ENCODE peak calls at places on chromosomes 3 and 15, in six cellular contexts. U, Q, W, Y, D and M are unnamed samples.
A peak's percentile ranks its signal among the peaks of the same experiment; 100 is the strongest.

GRCh38 chr15:46316024-46316423 is 681.2 kb downstream of the SQOR start:
- DNase-seq in U (no peak), Q (no peak), W (no peak), Y (no peak), D (peak; percentile 22), M (no peak)

GRCh38 chr15:52082197-52083036 is 30.2 kb downstream of the BCL2L10 start:
- DNase-seq in U (no peak), Q (no peak), W (no peak), Y (no peak), D (peak; percentile 81), M (no peak)

GRCh38 chr3:135057996-135058395 is 262.9 kb downstream of the EPHB1 start:
- DNase-seq in U (no peak), Q (no peak), W (no peak), Y (no peak), D (no peak), M (no peak)

GRCh38 chr15:44188810-44189209 is 6.3 kb downstream of the FRMD5 start:
- DNase-seq in U (no peak), Q (no peak), W (no peak), Y (no peak), D (no peak), M (no peak)

GRCh38 chr3:183824761-183825379 is 507 bp downstream of the MAP6D1 start:
- DNase-seq in U (no peak), Q (no peak), W (peak; percentile 36), Y (no peak), D (no peak), M (no peak)

GRCh38 chr3:194481103-194481502 is 5.7 kb downstream of the ATP13A3 start:
- DNase-seq in U (no peak), Q (no peak), W (no peak), Y (no peak), D (no peak), M (no peak)

GRCh38 chr15:40984963-40985362 is 31.7 kb downstream of the CHAC1 start:
- DNase-seq in U (no peak), Q (no peak), W (no peak), Y (no peak), D (no peak), M (no peak)

GRCh38 chr3:52839268-52839575 is 4.4 kb upstream of the MUSTN1 start:
- DNase-seq in U (no peak), Q (no peak), W (no peak), Y (no peak), D (no peak), M (no peak)

GRCh38 chr3:107543666-107544065 is 20.9 kb downstream of the BBX start:
- DNase-seq in U (no peak), Q (no peak), W (peak; percentile 4), Y (no peak), D (no peak), M (no peak)

GRCh38 chr3:40181182-40181581 is 128.3 kb upstream of the EIF1B start:
- DNase-seq in U (no peak), Q (no peak), W (no peak), Y (no peak), D (no peak), M (no peak)

GRCh38 chr15:89406756-89407650 is 72.4 kb upstream of the POLG start:
- DNase-seq in U (no peak), Q (no peak), W (no peak), Y (no peak), D (no peak), M (no peak)

GRCh38 chr3:60142009-60142408 is 1092.2 kb upstream of the CFAP20DC start:
- DNase-seq in U (no peak), Q (no peak), W (no peak), Y (no peak), D (no peak), M (no peak)

GRCh38 chr15:77622212-77622941 is 10.3 kb downstream of the LINGO1 start:
- DNase-seq in U (no peak), Q (no peak), W (peak; percentile 82), Y (no peak), D (no peak), M (no peak)

GRCh38 chr15:69976366-69976994 is 121.2 kb downstream of the TLE3 start:
- DNase-seq in U (no peak), Q (peak; percentile 26), W (peak; percentile 90), Y (no peak), D (peak; percentile 69), M (no peak)

GRCh38 chr3:47527952-47528718 is 14.6 kb upstream of the ELP6 start:
- DNase-seq in U (no peak), Q (no peak), W (no peak), Y (no peak), D (no peak), M (no peak)

GRCh38 chr3:186339180-186339912 is 22.7 kb downstream of the DGKG start:
- DNase-seq in U (no peak), Q (no peak), W (no peak), Y (no peak), D (no peak), M (no peak)

DNA sequence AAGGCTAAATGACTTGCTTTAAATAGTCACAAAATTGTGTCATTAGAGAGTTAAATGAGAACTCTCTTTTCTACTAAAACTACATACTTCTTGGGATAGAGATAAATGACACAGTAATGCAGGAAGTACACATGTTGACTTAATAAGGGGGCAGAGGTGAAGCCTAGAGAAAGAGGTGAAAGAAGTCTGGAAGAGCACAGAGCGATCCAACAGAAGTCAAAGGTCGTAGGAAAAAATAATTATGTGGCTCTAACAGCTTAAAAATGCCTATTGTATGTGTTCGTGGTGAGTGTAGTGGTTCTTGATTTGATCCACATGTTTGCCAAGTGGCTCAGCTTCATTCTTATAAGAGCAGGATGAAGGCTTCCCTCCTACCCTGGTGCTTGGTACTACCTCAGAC is 61.7 kb downstream of the TMEM212 start:
- DNase-seq in U (no peak), Q (no peak), W (no peak), Y (no peak), D (no peak), M (no peak)
- H3K27ac ChIP-seq in U (no peak overlapping the region), Q (no peak overlapping the region), W (no peak overlapping the region), Y (no peak overlapping the region), D (no peak overlapping the region), M (no peak overlapping the region)

GRCh38 chr3:176872771-176873209 is 324.5 kb downstream of the TBL1XR1 start:
- DNase-seq in U (no peak), Q (no peak), W (peak; percentile 79), Y (no peak), D (peak; percentile 91), M (no peak)

GRCh38 chr3:176873261-176873660 is 324.0 kb downstream of the TBL1XR1 start:
- DNase-seq in U (no peak), Q (no peak), W (no peak), Y (no peak), D (no peak), M (no peak)

GRCh38 chr3:176870451-176870850 is 326.8 kb downstream of the TBL1XR1 start:
- DNase-seq in U (no peak), Q (no peak), W (no peak), Y (no peak), D (no peak), M (no peak)

DNA sequence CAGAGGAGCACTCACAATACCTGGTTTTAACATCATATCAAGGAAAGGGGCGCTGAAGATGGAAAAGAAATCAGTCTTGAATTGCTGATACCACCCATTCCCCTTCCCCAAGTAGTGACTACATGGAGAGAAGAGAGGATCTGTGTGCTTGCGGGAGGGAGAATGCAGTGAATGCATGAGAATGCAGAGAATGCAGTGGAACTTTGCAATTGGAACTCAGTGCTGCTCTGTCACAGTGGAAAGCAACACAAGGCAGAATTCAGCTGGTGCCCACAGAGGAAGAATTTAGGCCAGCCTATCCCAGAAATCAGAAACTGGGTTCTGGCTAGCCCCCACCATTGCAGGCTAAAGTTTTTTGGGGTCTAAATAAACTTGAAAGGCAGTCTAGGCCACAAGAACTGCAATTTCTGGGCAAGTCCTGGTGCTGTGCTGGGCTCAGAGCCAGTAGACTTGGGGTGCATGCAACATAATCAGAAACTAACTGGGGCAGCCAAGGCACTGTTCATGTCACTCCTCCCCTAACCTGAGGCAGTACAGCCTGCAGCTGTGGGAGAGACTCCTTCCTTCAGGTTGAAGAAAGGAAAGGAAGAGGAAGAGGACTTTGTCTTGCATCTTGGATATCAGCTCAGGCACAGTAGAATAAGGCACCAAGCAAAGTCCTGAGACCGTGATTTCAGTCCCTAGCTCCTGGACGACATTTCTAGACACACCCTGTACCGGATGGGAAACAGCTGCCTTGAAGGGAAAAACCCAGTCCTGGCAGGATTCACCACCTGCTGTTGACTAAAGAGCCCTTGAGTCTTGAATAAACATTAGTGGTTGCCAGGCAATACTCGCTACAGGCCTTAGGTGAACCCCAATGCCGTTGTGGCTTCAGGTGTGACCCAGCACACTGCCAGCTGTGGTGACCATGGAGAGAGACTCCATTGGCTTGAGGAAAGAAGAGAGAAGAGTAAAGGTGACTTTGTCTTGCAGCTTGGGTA is 329.3 kb downstream of the TBL1XR1 start:
- DNase-seq in U (peak; percentile 52), Q (no peak), W (no peak), Y (no peak), D (peak; percentile 98), M (no peak)
- TF ChIP-seq CTCF in U (no peak), Q (no peak), W (no peak), Y (no peak), D (no peak), M (no peak)

GRCh38 chr3:43343185-43343584 is 56.8 kb downstream of the SNRK start:
- DNase-seq in U (no peak), Q (no peak), W (no peak), Y (no peak), D (no peak), M (no peak)
- H3K4me1 ChIP-seq in U (peaks cover 10% of the 10 kb centered on the region), Q (peaks cover 9% of the 10 kb centered on the region), W (no peaks in the 10 kb centered on the region), Y (peaks cover 6% of the 10 kb centered on the region), D (no peaks in the 10 kb centered on the region), M (peaks cover 53% of the 10 kb centered on the region)

GRCh38 chr3:10550705-10551104 is 45.3 kb upstream of the ATP2B2 start:
- DNase-seq in U (no peak), Q (peak; percentile 23), W (no peak), Y (no peak), D (no peak), M (no peak)

GRCh38 chr3:10552631-10552943 is 47.2 kb upstream of the ATP2B2 start:
- DNase-seq in U (no peak), Q (no peak), W (no peak), Y (no peak), D (no peak), M (no peak)

GRCh38 chr3:10551821-10552630 is 46.6 kb upstream of the ATP2B2 start:
- DNase-seq in U (peak; percentile 87), Q (no peak), W (no peak), Y (peak; percentile 42), D (no peak), M (no peak)

GRCh38 chr3:10549617-10550228 is 44.3 kb upstream of the ATP2B2 start:
- DNase-seq in U (no peak), Q (no peak), W (no peak), Y (no peak), D (no peak), M (no peak)

DNA sequence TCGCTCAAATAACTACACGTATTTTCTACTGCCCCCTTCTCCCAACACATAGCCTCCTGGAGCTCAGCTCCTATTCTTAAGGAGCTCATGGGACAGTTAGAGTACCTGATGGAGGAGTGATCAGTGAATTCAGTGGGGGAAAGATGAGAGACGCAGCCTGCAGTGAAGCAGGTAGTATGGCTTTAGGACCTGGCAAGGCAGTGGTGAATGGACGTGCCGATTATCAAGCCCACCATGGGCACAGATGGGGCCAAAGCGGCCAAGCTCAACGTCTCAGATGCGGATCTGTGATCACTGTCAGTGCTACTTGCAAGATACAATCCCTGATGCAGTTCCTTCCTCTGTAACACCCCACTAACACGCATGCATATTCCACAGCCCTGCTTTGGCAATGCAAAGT is 45.8 kb upstream of the ATP2B2 start:
- DNase-seq in U (no peak), Q (no peak), W (no peak), Y (no peak), D (no peak), M (no peak)
- H3K27ac ChIP-seq in U (no peak overlapping the region), Q (no peak overlapping the region), W (no peak overlapping the region), Y (no peak overlapping the region), D (no peak overlapping the region), M (peak overlapping the region; percentile 44)

GRCh38 chr3:113287818-113288648 is 76.7 kb downstream of the BOC start:
- DNase-seq in U (no peak), Q (peak; percentile 45), W (peak; percentile 75), Y (peak; percentile 52), D (peak; percentile 40), M (no peak)
- TF ChIP-seq CTCF in U (peak; percentile 92), Q (peak; percentile 94), W (peak; percentile 100), Y (peak; percentile 94), D (peak; percentile 95), M (peak; percentile 99)